ENCODE peak calls at places on chromosome 1, in five cellular contexts. D is heart right ventricle, C is neural progenitor cell, G is sigmoid colon, L is pancreas. A is an unnamed sample.

GRCh38 chr1:22816063-22816775 is 105.6 kb downstream of the EPHB2 start:
- DNase-seq in C (no peak), L (no peak), D (no peak), G (no peak), A (no peak)

GRCh38 chr1:151311589-151312331 is 15.5 kb downstream of the PI4KB start:
- DNase-seq in G (peak), L (no peak), D (peak), C (no peak), A (peak)

GRCh38 chr1:56797079-56797685 is 22.0 kb downstream of the FYB2 start:
- DNase-seq in C (no peak), D (peak), G (no peak), L (no peak), A (no peak)

GRCh38 chr1:108190001-108190634 is 10.0 kb downstream of the SLC25A24 start:
- DNase-seq in C (no peak), G (no peak), D (no peak), L (no peak), A (no peak)

GRCh38 chr1:1200876-1201810 is 5.2 kb downstream of the TNFRSF18 start:
- DNase-seq in D (peak), G (no peak), L (peak), C (peak), A (peak)

GRCh38 chr1:94236630-94237290 is 624 bp downstream of the ARHGAP29 start:
- DNase-seq in L (no peak), G (peak), D (peak), C (peak), A (no peak)

GRCh38 chr1:232123775-232124659 is 497.4 kb downstream of the DISC1 start:
- DNase-seq in D (no peak), C (peak), L (no peak), G (no peak), A (no peak)

GRCh38 chr1:18949689-18950414 is 6.6 kb downstream of the IFFO2 start:
- DNase-seq in G (peak), D (no peak), L (no peak), C (peak), A (no peak)

GRCh38 chr1:91556556-91556955 is 55.9 kb downstream of the CDC7 start:
- DNase-seq in D (no peak), C (no peak), L (no peak), G (no peak), A (no peak)

GRCh38 chr1:155126494-155127104 is 1.1 kb upstream of the EFNA1 start:
- DNase-seq in C (peak), G (peak), D (peak), L (peak), A (peak)

GRCh38 chr1:154405762-154406571 is 824 bp downstream of the IL6R start:
- DNase-seq in L (peak), D (peak), C (peak), G (peak), A (peak)

GRCh38 chr1:78348526-78349284 is 142.1 kb upstream of the PTGFR start:
- DNase-seq in L (no peak), C (no peak), G (no peak), D (no peak), A (no peak)

GRCh38 chr1:187680823-187681222 is 852.1 kb downstream of the PLA2G4A start:
- DNase-seq in L (no peak), D (no peak), C (no peak), G (no peak), A (no peak)

GRCh38 chr1:210024996-210025395 is 87.0 kb downstream of the SYT14 start:
- DNase-seq in L (no peak), D (no peak), C (peak), G (no peak), A (no peak)

GRCh38 chr1:154404511-154404931 is 622 bp upstream of the IL6R start:
- DNase-seq in C (no peak), D (no peak), L (no peak), G (peak), A (no peak)

GRCh38 chr1:210236386-210236839 is 3.8 kb downstream of the SERTAD4 start:
- DNase-seq in L (no peak), C (no peak), G (no peak), D (no peak), A (no peak)

GRCh38 chr1:174242856-174243255 is 83.5 kb downstream of the RABGAP1L start:
- DNase-seq in C (no peak), G (no peak), L (no peak), D (no peak), A (no peak)

GRCh38 chr1:115112496-115113375 is 23.4 kb upstream of the TSPAN2 start:
- DNase-seq in D (peak), C (peak), G (no peak), L (no peak), A (no peak)

GRCh38 chr1:149993764-149994163 is 16.8 kb downstream of the OTUD7B start:
- DNase-seq in D (no peak), G (no peak), L (no peak), C (no peak), A (no peak)

GRCh38 chr1:233294991-233295774 is at the start of gene PCNX2:
- DNase-seq in D (peak), C (peak), G (peak), L (peak), A (peak)

GRCh38 chr1:86848654-86849053 is 65.3 kb downstream of the SELENOF start:
- DNase-seq in G (no peak), L (no peak), D (no peak), C (no peak), A (no peak)

GRCh38 chr1:32334864-32335618 is 992 bp downstream of the MARCKSL1 start:
- DNase-seq in G (peak), L (peak), C (peak), D (peak), A (peak)

GRCh38 chr1:154324669-154325582 is at the start of gene ATP8B2:
- DNase-seq in D (peak), L (peak), C (peak), G (peak), A (peak)

GRCh38 chr1:222665964-222666363 is 46.3 kb downstream of the AIDA start:
- DNase-seq in C (no peak), D (no peak), L (no peak), G (no peak), A (no peak)

GRCh38 chr1:222021124-222021523 is 279.2 kb upstream of the DUSP10 start:
- DNase-seq in L (no peak), C (no peak), G (no peak), D (no peak), A (no peak)

GRCh38 chr1:172279951-172280350 is 140.5 kb upstream of the C1orf105 start:
- DNase-seq in D (no peak), C (no peak), L (no peak), G (no peak), A (no peak)

GRCh38 chr1:210754931-210755670 is 378.8 kb downstream of the KCNH1 start:
- DNase-seq in G (no peak), D (no peak), L (no peak), C (peak), A (no peak)

GRCh38 chr1:21671915-21672314 is 2.8 kb upstream of the RAP1GAP start:
- DNase-seq in G (peak), D (no peak), L (no peak), C (no peak), A (no peak)

GRCh38 chr1:115838805-115839705 is 1.9 kb downstream of the NHLH2 start:
- DNase-seq in G (no peak), D (peak), L (peak), C (peak), A (peak)

GRCh38 chr1:41325801-41326200 is 35.4 kb upstream of the FOXO6 start:
- DNase-seq in D (no peak), L (no peak), C (no peak), G (no peak), A (no peak)

GRCh38 chr1:235315735-235316134 is 12.2 kb downstream of the ARID4B start:
- DNase-seq in C (no peak), D (no peak), L (no peak), G (no peak), A (no peak)
- TF ChIP-seq CTCF in C (no peak), D (no peak), L (no peak), G (no peak), A (no peak)

GRCh38 chr1:111570781-111571181 is 48.8 kb upstream of the RAP1A start:
- DNase-seq in G (no peak), L (no peak), C (no peak), D (no peak), A (no peak)
- TF ChIP-seq CTCF in G (no peak), L (no peak), C (peak), D (peak), A (no peak)

GRCh38 chr1:228944241-228944741 is 209.0 kb downstream of the RHOU start:
- DNase-seq in L (no peak), C (no peak), G (no peak), D (no peak), A (no peak)
- TF ChIP-seq CTCF in L (no peak), C (no peak), G (no peak), D (no peak), A (no peak)

GRCh38 chr1:176466514-176466913 is 3.5 kb downstream of the PAPPA2 start:
- DNase-seq in G (no peak), D (no peak), C (peak), L (no peak), A (no peak)
- TF ChIP-seq CTCF in G (peak), D (peak), C (peak), L (no peak), A (no peak)

GRCh38 chr1:17359031-17359430 is 13.0 kb upstream of the PADI6 start:
- DNase-seq in C (peak), L (no peak), D (no peak), G (no peak), A (no peak)
- TF ChIP-seq CTCF in C (peak), L (no peak), D (no peak), G (no peak), A (no peak)

GRCh38 chr1:234976880-234977680 is 151.6 kb downstream of the TOMM20 start:
- DNase-seq in G (peak), D (no peak), L (no peak), C (no peak), A (no peak)
- TF ChIP-seq CTCF in G (no peak), D (peak), L (no peak), C (no peak), A (no peak)